ENCODE peak calls at places on chromosomes 5 and 9, in nine cellular contexts. One of them, this sample, is unnamed.

GRCh38 chr5:154487541-154487940 is 9.5 kb upstream of the HAND1 start:
- DNase-seq in naive thymus-derived CD8-positive, alpha-beta T cell: no peak
- DNase-seq in anterior cingulate cortex: no peak
- DNase-seq in choroid plexus epithelial cell: no peak
- DNase-seq in posterior cingulate gyrus: no peak
- DNase-seq in hepatic stellate cell: no peak
- DNase-seq in effector memory CD8-positive, alpha-beta T cell: no peak
- DNase-seq in EH: no peak
- DNase-seq in NCI-H460: no peak
- DNase-seq in this sample: no peak

GRCh38 chr5:134453016-134453415 is 41.3 kb upstream of the CDKN2AIPNL start:
- DNase-seq in EH: no peak
- DNase-seq in hepatic stellate cell: no peak
- DNase-seq in choroid plexus epithelial cell: no peak
- DNase-seq in effector memory CD8-positive, alpha-beta T cell: no peak
- DNase-seq in naive thymus-derived CD8-positive, alpha-beta T cell: no peak
- DNase-seq in posterior cingulate gyrus: no peak
- DNase-seq in anterior cingulate cortex: no peak
- DNase-seq in NCI-H460: no peak
- DNase-seq in this sample: no peak

GRCh38 chr9:7370378-7370777 is 429.2 kb downstream of the DMAC1 start:
- DNase-seq in anterior cingulate cortex: no peak
- DNase-seq in hepatic stellate cell: no peak
- DNase-seq in posterior cingulate gyrus: peak
- DNase-seq in EH: no peak
- DNase-seq in naive thymus-derived CD8-positive, alpha-beta T cell: no peak
- DNase-seq in NCI-H460: no peak
- DNase-seq in choroid plexus epithelial cell: no peak
- DNase-seq in effector memory CD8-positive, alpha-beta T cell: no peak
- DNase-seq in this sample: no peak

GRCh38 chr5:41392016-41392415 is 118.4 kb downstream of the PLCXD3 start:
- DNase-seq in EH: no peak
- DNase-seq in effector memory CD8-positive, alpha-beta T cell: no peak
- DNase-seq in posterior cingulate gyrus: no peak
- DNase-seq in hepatic stellate cell: no peak
- DNase-seq in NCI-H460: no peak
- DNase-seq in anterior cingulate cortex: no peak
- DNase-seq in naive thymus-derived CD8-positive, alpha-beta T cell: no peak
- DNase-seq in choroid plexus epithelial cell: no peak
- DNase-seq in this sample: no peak

GRCh38 chr9:79383096-79383495 is 188.7 kb upstream of the TLE4 start:
- DNase-seq in naive thymus-derived CD8-positive, alpha-beta T cell: no peak
- DNase-seq in EH: no peak
- DNase-seq in posterior cingulate gyrus: no peak
- DNase-seq in anterior cingulate cortex: no peak
- DNase-seq in effector memory CD8-positive, alpha-beta T cell: no peak
- DNase-seq in hepatic stellate cell: no peak
- DNase-seq in choroid plexus epithelial cell: peak
- DNase-seq in NCI-H460: no peak
- DNase-seq in this sample: no peak

GRCh38 chr9:76773051-76773450 is 8.8 kb downstream of the PCA3 start:
- DNase-seq in anterior cingulate cortex: no peak
- DNase-seq in choroid plexus epithelial cell: peak
- DNase-seq in effector memory CD8-positive, alpha-beta T cell: no peak
- DNase-seq in posterior cingulate gyrus: no peak
- DNase-seq in hepatic stellate cell: no peak
- DNase-seq in naive thymus-derived CD8-positive, alpha-beta T cell: no peak
- DNase-seq in NCI-H460: no peak
- DNase-seq in EH: peak
- DNase-seq in this sample: no peak

GRCh38 chr5:180898621-180899246 is at the start of gene BTNL8:
- DNase-seq in NCI-H460: no peak
- DNase-seq in hepatic stellate cell: no peak
- DNase-seq in anterior cingulate cortex: no peak
- DNase-seq in EH: no peak
- DNase-seq in naive thymus-derived CD8-positive, alpha-beta T cell: no peak
- DNase-seq in effector memory CD8-positive, alpha-beta T cell: no peak
- DNase-seq in choroid plexus epithelial cell: no peak
- DNase-seq in posterior cingulate gyrus: no peak
- DNase-seq in this sample: no peak

GRCh38 chr5:11992518-11992917 is 88.3 kb upstream of the CTNND2 start:
- DNase-seq in EH: no peak
- DNase-seq in anterior cingulate cortex: no peak
- DNase-seq in choroid plexus epithelial cell: no peak
- DNase-seq in NCI-H460: no peak
- DNase-seq in posterior cingulate gyrus: no peak
- DNase-seq in hepatic stellate cell: no peak
- DNase-seq in naive thymus-derived CD8-positive, alpha-beta T cell: no peak
- DNase-seq in effector memory CD8-positive, alpha-beta T cell: no peak
- DNase-seq in this sample: no peak

GRCh38 chr5:138979684-138980275 is 104.6 kb upstream of the LRRTM2 start:
- DNase-seq in effector memory CD8-positive, alpha-beta T cell: peak
- DNase-seq in posterior cingulate gyrus: no peak
- DNase-seq in anterior cingulate cortex: no peak
- DNase-seq in choroid plexus epithelial cell: no peak
- DNase-seq in NCI-H460: no peak
- DNase-seq in hepatic stellate cell: no peak
- DNase-seq in EH: peak
- DNase-seq in naive thymus-derived CD8-positive, alpha-beta T cell: peak
- DNase-seq in this sample: no peak

GRCh38 chr5:81068063-81068462 is 107.9 kb downstream of the RASGRF2 start:
- DNase-seq in naive thymus-derived CD8-positive, alpha-beta T cell: no peak
- DNase-seq in posterior cingulate gyrus: no peak
- DNase-seq in choroid plexus epithelial cell: no peak
- DNase-seq in anterior cingulate cortex: no peak
- DNase-seq in effector memory CD8-positive, alpha-beta T cell: no peak
- DNase-seq in hepatic stellate cell: no peak
- DNase-seq in NCI-H460: no peak
- DNase-seq in EH: no peak
- DNase-seq in this sample: no peak

GRCh38 chr9:121478816-121479676 is 20.6 kb downstream of the GGTA1 start:
- DNase-seq in EH: no peak
- DNase-seq in naive thymus-derived CD8-positive, alpha-beta T cell: no peak
- DNase-seq in hepatic stellate cell: no peak
- DNase-seq in choroid plexus epithelial cell: peak
- DNase-seq in posterior cingulate gyrus: no peak
- DNase-seq in effector memory CD8-positive, alpha-beta T cell: no peak
- DNase-seq in NCI-H460: no peak
- DNase-seq in anterior cingulate cortex: no peak
- DNase-seq in this sample: no peak

GRCh38 chr5:107290780-107291398 is 379.8 kb downstream of the EFNA5 start:
- DNase-seq in anterior cingulate cortex: no peak
- DNase-seq in choroid plexus epithelial cell: no peak
- DNase-seq in posterior cingulate gyrus: no peak
- DNase-seq in hepatic stellate cell: no peak
- DNase-seq in EH: no peak
- DNase-seq in naive thymus-derived CD8-positive, alpha-beta T cell: no peak
- DNase-seq in NCI-H460: no peak
- DNase-seq in effector memory CD8-positive, alpha-beta T cell: no peak
- DNase-seq in this sample: no peak

GRCh38 chr5:155738616-155739015 is 588.3 kb upstream of the SGCD start:
- DNase-seq in EH: no peak
- DNase-seq in posterior cingulate gyrus: no peak
- DNase-seq in choroid plexus epithelial cell: no peak
- DNase-seq in hepatic stellate cell: no peak
- DNase-seq in naive thymus-derived CD8-positive, alpha-beta T cell: no peak
- DNase-seq in anterior cingulate cortex: no peak
- DNase-seq in NCI-H460: no peak
- DNase-seq in effector memory CD8-positive, alpha-beta T cell: no peak
- DNase-seq in this sample: no peak

GRCh38 chr9:137461663-137462395 is 2.7 kb upstream of the NSMF start:
- DNase-seq in anterior cingulate cortex: no peak
- DNase-seq in effector memory CD8-positive, alpha-beta T cell: peak
- DNase-seq in naive thymus-derived CD8-positive, alpha-beta T cell: peak
- DNase-seq in posterior cingulate gyrus: no peak
- DNase-seq in NCI-H460: peak
- DNase-seq in EH: no peak
- DNase-seq in hepatic stellate cell: peak
- DNase-seq in choroid plexus epithelial cell: peak
- DNase-seq in this sample: no peak